ENCODE peak calls at places on chromosomes 12 and 14, in eight cellular contexts. L is upper lobe of right lung, G is heart right ventricle, T is neural progenitor cell, V is colonic mucosa, Z is sigmoid colon, O is lower lobe of right lung, I is lung. U is an unnamed sample. For H3K9me3 and H3K4me1, the result is how much of the 10 kb centered on the place peaks cover.

GRCh38 chr12:23230899-23231298 is 605.9 kb downstream of the ETNK1 start:
- DNase-seq in G (no peak), L (no peak), V (no peak), I (no peak), O (no peak), Z (no peak), T (no peak), U (no peak)

GRCh38 chr14:95523051-95523817 is 6.8 kb upstream of the SYNE3 start:
- DNase-seq in V (no peak), L (no peak), T (no peak), Z (no peak), I (no peak), G (no peak), O (no peak), U (no peak)

GRCh38 chr12:76489737-76490136 is 69.8 kb downstream of the OSBPL8 start:
- DNase-seq in G (no peak), I (no peak), O (no peak), Z (no peak), V (no peak), T (no peak), L (no peak), U (no peak)

GRCh38 chr14:31945074-31945613 is 132.0 kb upstream of the ARHGAP5 start:
- DNase-seq in G (no peak), L (no peak), T (no peak), Z (no peak), I (no peak), V (peak), O (no peak), U (no peak)

GRCh38 chr14:102760485-102761193 is 16.6 kb upstream of the TRAF3 start:
- DNase-seq in Z (no peak), I (no peak), L (no peak), G (no peak), V (no peak), T (no peak), O (no peak), U (no peak)

GRCh38 chr14:58824106-58824505 is 186.3 kb downstream of the DACT1 start:
- DNase-seq in O (no peak), T (no peak), I (no peak), Z (no peak), L (no peak), G (no peak), V (no peak), U (no peak)

GRCh38 chr12:54017027-54017788 is 8.4 kb downstream of the HOXC8 start:
- DNase-seq in T (peak), G (no peak), V (no peak), Z (no peak), L (no peak), I (no peak), O (no peak), U (peak)

GRCh38 chr14:76564471-76565119 is 188.7 kb downstream of the ESRRB start:
- DNase-seq in I (no peak), Z (no peak), T (peak), G (no peak), L (no peak), O (no peak), V (no peak), U (no peak)

GRCh38 chr14:59061292-59061691 is 127.2 kb upstream of the DAAM1 start:
- DNase-seq in I (no peak), T (no peak), O (no peak), Z (no peak), V (no peak), L (no peak), G (no peak), U (no peak)

GRCh38 chr12:121628536-121628935 is 2.2 kb downstream of the ORAI1 start:
- DNase-seq in T (no peak), V (no peak), L (no peak), Z (no peak), O (no peak), G (no peak), I (no peak), U (no peak)

GRCh38 chr14:96511667-96512066 is 9.5 kb downstream of the PAPOLA start:
- DNase-seq in Z (no peak), V (no peak), I (no peak), L (no peak), G (no peak), O (no peak), T (no peak), U (no peak)

GRCh38 chr12:44930972-44931600 is 55.0 kb upstream of the NELL2 start:
- DNase-seq in G (no peak), Z (no peak), V (no peak), L (no peak), I (no peak), O (no peak), T (peak), U (no peak)

GRCh38 chr12:6635375-6635855 is 344 bp downstream of the LPAR5 start:
- DNase-seq in O (no peak), Z (no peak), G (no peak), V (peak), T (no peak), I (no peak), L (no peak), U (no peak)

GRCh38 chr12:111953455-111953854 is 59.5 kb downstream of the TMEM116 start:
- DNase-seq in Z (no peak), G (no peak), T (no peak), I (no peak), V (no peak), O (no peak), L (no peak), U (no peak)
- H3K9me3 ChIP-seq in Z (under half), G (under half), T (under half), I (under half), V (under half), O (under half), L (under half), U (under half)

DNA sequence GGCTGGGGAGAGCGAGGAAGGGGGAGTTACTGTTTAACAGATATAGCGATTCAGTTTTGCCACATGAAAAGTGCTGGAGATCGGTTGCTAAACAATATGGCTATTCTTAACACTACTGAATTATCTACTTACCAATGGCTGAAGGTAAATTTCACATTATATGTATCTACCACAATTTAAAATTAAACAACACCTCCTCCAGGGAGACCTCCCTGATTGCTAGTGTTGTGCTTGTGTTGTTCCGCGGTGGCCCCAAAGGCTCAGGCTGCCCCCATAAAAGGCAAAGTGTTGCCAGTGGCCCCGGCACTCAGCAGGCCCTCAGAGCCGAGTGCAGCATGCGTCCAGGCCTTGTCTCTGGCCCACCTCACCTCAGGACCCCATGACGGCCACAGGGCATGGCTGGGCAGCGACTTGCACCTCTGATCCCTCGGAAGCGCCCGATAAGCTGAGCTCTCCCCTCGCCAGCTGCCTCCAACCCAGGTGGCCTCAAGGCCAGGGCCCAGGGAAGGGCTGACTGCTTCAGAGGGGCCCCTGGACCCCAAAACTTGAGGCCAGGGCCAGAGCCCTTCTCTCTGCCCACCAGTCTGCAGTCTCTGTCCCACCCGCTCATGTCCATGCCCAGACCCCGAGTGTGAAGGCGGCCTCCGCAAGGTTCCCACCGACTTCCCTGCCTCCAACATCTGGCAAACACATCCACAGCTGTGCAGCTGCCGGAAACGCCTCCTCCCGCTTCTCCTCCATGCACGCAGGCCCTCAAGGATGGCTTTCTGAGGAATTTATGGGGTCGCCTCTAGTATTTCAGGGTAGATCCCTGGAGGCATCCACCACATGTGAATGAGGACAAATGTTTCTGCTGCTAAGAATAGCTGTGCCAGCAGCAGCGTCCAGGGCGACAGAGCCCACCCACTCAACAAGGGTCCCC is 60.0 kb downstream of the NCOR2 start:
- DNase-seq in O (no peak), V (no peak), T (peak), I (no peak), G (peak), L (no peak), Z (no peak), U (peak)
- H3K4me1 ChIP-seq in O (half or more), V (under half), T (half or more), I (under half), G (half or more), L (half or more), Z (half or more), U (under half)

GRCh38 chr12:116142936-116143882 is 134.3 kb downstream of the MED13L start:
- DNase-seq in O (no peak), V (no peak), G (no peak), I (no peak), Z (no peak), T (no peak), L (no peak), U (no peak)
- H3K27ac ChIP-seq in O (peak), V (no peak), G (no peak), I (no peak), Z (peak), T (no peak), L (no peak), U (no peak)

DNA sequence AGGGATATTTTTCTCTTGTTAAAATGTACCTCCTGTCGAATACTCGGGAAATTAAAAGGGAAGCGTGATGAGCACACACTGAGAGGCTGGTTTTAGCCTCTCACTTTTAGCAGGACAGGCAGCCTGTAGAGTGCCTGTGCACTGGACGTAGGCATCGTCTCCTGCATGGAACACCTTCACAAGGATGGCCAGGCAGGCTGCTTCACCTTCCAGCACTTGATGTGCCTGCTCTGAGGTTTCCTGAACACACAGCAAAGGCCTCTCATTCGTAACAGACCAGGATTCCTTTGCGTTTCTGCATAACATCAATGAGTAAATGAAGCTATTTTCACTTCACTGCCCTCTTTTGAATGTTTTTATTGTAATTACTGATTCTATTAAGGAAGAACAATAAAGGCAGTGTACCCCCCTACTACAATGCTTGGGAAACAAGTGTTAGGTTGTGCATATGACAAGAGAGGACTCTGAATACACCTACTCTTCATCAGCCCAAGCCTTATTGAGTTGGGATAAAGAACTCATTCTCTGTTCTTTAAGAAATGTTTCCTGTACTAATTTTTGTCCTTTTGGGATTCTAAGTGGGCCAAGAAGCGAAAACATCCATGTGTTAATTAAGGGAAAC is 1077.7 kb upstream of the FOXG1 start:
- DNase-seq in G (no peak), T (peak), I (no peak), L (no peak), O (no peak), V (no peak), Z (no peak), U (no peak)
- H3K9me3 ChIP-seq in G (under half), T (under half), I (under half), L (under half), O (under half), V (under half), Z (under half), U (under half)

DNA sequence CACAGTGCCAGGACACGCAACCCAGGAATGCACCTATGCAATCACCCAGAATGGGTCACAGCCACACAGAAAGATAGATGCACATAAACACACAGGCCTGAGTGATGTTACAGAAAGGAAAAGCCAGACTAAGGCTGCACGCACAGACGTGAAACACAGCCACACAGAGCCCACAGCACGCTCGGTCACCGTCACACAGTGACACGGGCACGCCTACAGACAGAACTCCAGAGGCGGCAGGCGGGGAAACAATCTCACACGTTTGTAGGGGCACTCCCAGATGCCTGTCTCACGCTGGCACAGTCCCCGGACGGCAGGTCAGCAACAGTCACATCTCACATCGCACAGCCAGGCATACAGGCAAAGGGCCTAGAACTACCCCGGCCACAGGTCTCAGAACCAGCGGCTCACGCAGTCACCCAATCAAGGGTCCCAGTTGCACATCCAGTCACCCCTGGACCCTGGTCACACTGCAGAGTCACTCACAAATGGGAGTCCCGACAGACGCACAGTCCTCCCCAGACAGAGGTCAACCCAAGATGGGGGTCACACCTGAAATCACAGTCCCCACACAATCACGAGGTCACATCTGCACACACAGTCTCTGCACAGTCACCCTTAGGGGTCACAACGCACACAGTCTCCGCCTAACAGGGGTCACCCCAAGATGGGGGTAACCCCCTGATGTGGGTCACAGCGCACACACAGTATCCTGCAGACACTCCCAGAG is 790 bp downstream of the SSH1 start:
- DNase-seq in I (peak), V (peak), O (peak), L (peak), Z (peak), T (peak), G (peak), U (peak)
- H3K4me1 ChIP-seq in I (under half), V (under half), O (half or more), L (half or more), Z (half or more), T (under half), G (half or more), U (under half)